ENCODE peak calls at places on chromosomes 1 and 21, in seven cellular contexts. One of them, this sample, is unnamed.

GRCh38 chr1:6582370-6582769 is 2.6 kb downstream of the ZBTB48 start:
- DNase-seq in astrocyte of the spinal cord: no peak
- DNase-seq in Calu3: no peak
- DNase-seq in kidney epithelial cell: no peak
- DNase-seq in K562: no peak
- DNase-seq in GM10248: no peak
- DNase-seq in bronchial epithelial cell: no peak
- DNase-seq in this sample: no peak

GRCh38 chr1:185733818-185734709 is at the start of gene HMCN1:
- DNase-seq in astrocyte of the spinal cord: peak; percentile 68
- DNase-seq in Calu3: peak; percentile 70
- DNase-seq in kidney epithelial cell: peak; percentile 18
- DNase-seq in K562: peak; percentile 66
- DNase-seq in GM10248: no peak
- DNase-seq in bronchial epithelial cell: peak; percentile 31
- DNase-seq in this sample: peak; percentile 87

GRCh38 chr1:85494957-85495266 is 30.0 kb upstream of the DDAH1 start:
- DNase-seq in astrocyte of the spinal cord: peak; percentile 46
- DNase-seq in Calu3: peak; percentile 24
- DNase-seq in kidney epithelial cell: no peak
- DNase-seq in K562: peak; percentile 3
- DNase-seq in GM10248: no peak
- DNase-seq in bronchial epithelial cell: peak; percentile 77
- DNase-seq in this sample: no peak

GRCh38 chr1:228081578-228082259 is 789 bp upstream of the ARF1 start:
- DNase-seq in astrocyte of the spinal cord: no peak
- DNase-seq in Calu3: no peak
- DNase-seq in kidney epithelial cell: no peak
- DNase-seq in K562: peak; percentile 58
- DNase-seq in GM10248: peak; percentile 49
- DNase-seq in bronchial epithelial cell: no peak
- DNase-seq in this sample: no peak

GRCh38 chr1:14347776-14348175 is 250.7 kb upstream of the KAZN start:
- DNase-seq in astrocyte of the spinal cord: no peak
- DNase-seq in Calu3: no peak
- DNase-seq in kidney epithelial cell: no peak
- DNase-seq in K562: no peak
- DNase-seq in GM10248: no peak
- DNase-seq in bronchial epithelial cell: no peak
- DNase-seq in this sample: no peak

GRCh38 chr21:46413365-46413696 is 45.4 kb upstream of the DIP2A start:
- DNase-seq in astrocyte of the spinal cord: no peak
- DNase-seq in Calu3: no peak
- DNase-seq in kidney epithelial cell: no peak
- DNase-seq in K562: no peak
- DNase-seq in GM10248: no peak
- DNase-seq in bronchial epithelial cell: peak; percentile 41
- DNase-seq in this sample: no peak

GRCh38 chr1:96721382-96722160 is at the start of gene PTBP2:
- DNase-seq in astrocyte of the spinal cord: peak; percentile 78
- DNase-seq in Calu3: peak; percentile 80
- DNase-seq in kidney epithelial cell: no peak
- DNase-seq in K562: peak; percentile 84
- DNase-seq in GM10248: peak; percentile 93
- DNase-seq in bronchial epithelial cell: peak; percentile 54
- DNase-seq in this sample: peak; percentile 94

GRCh38 chr1:115215703-115216521 is 122.1 kb downstream of the NGF start:
- DNase-seq in astrocyte of the spinal cord: no peak
- DNase-seq in Calu3: no peak
- DNase-seq in kidney epithelial cell: no peak
- DNase-seq in K562: no peak
- DNase-seq in GM10248: no peak
- DNase-seq in bronchial epithelial cell: peak; percentile 68
- DNase-seq in this sample: no peak

GRCh38 chr1:45842786-45843185 is 39.4 kb downstream of the MAST2 start:
- DNase-seq in astrocyte of the spinal cord: no peak
- DNase-seq in Calu3: no peak
- DNase-seq in kidney epithelial cell: no peak
- DNase-seq in K562: no peak
- DNase-seq in GM10248: no peak
- DNase-seq in bronchial epithelial cell: no peak
- DNase-seq in this sample: no peak

GRCh38 chr1:45848097-45848496 is 44.7 kb downstream of the MAST2 start:
- DNase-seq in astrocyte of the spinal cord: no peak
- DNase-seq in Calu3: no peak
- DNase-seq in kidney epithelial cell: no peak
- DNase-seq in K562: no peak
- DNase-seq in GM10248: no peak
- DNase-seq in bronchial epithelial cell: no peak
- DNase-seq in this sample: no peak

GRCh38 chr1:45846931-45847330 is 43.5 kb downstream of the MAST2 start:
- DNase-seq in astrocyte of the spinal cord: peak; percentile 17
- DNase-seq in Calu3: no peak
- DNase-seq in kidney epithelial cell: no peak
- DNase-seq in K562: no peak
- DNase-seq in GM10248: no peak
- DNase-seq in bronchial epithelial cell: no peak
- DNase-seq in this sample: no peak

GRCh38 chr1:45840704-45841103 is 37.3 kb downstream of the MAST2 start:
- DNase-seq in astrocyte of the spinal cord: no peak
- DNase-seq in Calu3: no peak
- DNase-seq in kidney epithelial cell: peak; percentile 28
- DNase-seq in K562: peak; percentile 51
- DNase-seq in GM10248: peak; percentile 22
- DNase-seq in bronchial epithelial cell: no peak
- DNase-seq in this sample: no peak

DNA sequence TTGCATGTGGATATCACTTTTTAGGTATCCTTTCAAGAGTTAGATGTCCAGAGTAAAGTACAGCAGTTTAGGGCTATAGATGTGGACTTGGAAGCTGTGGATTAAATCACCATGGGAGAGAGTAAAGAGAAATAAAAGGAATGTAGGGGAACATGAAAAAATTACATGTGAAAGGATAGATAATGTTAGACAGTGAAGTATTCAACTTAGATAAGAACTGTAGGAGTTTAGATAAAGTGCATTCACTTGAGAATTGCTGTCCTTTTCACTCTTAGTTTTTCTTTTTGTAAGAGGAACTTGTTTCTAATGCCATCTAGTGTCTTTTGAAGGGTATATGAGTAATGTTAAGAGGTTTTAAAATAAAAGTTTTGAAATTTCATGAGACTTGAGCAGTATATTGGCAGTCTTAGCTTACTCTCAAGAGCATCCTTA is 40.1 kb downstream of the MAST2 start:
- DNase-seq in astrocyte of the spinal cord: peak; percentile 56
- DNase-seq in Calu3: no peak
- DNase-seq in kidney epithelial cell: no peak
- DNase-seq in K562: peak; percentile 13
- DNase-seq in GM10248: peak; percentile 32
- DNase-seq in bronchial epithelial cell: peak; percentile 36
- DNase-seq in this sample: no peak
- TF ChIP-seq CTCF in astrocyte of the spinal cord: peak; percentile 31
- TF ChIP-seq CTCF in Calu3: no peak
- TF ChIP-seq CTCF in kidney epithelial cell: no peak
- TF ChIP-seq CTCF in K562: no peak
- TF ChIP-seq CTCF in GM10248: peak; percentile 24
- TF ChIP-seq CTCF in bronchial epithelial cell: no peak
- TF ChIP-seq CTCF in this sample: peak; percentile 52

DNA sequence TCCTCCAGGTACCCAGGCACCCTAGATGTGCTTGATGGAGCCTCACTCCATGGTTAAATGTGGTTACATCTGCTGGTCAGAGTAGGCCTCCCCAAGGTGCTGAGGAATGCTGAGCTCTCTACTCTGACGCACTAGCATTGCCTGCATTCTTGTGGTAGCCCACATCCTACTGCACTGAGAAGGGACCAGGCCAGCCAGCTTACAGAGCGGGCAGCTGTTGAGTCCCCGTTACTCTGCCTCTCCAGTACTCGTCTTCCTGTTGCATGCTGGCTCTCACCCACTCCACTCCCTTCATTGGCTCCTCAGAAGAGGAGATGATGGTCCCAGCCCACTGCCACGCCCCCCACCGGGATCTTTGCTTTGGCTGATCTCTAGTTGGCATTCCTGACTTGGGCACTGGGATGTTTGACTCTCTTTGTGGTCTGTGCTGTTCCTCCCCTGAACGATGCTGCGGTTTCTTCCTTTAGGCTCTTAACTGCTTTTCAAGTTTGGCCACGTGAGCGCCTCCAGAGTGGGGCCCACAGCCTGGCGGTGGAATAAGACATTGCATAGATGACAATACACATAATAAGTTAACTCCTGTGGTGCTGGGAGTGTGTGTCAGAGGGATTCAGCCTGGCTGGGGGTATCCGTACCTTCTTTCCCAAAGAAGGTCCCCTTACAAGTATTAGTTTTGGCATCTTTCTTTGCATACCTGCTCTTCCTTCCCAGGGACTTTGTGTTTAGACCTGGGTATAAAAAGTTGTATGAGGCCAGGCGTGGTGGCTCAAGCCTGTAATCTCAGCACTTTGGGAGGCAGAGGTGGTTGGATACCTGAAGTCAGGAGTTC is 18.6 kb downstream of the AZIN2 start:
- DNase-seq in astrocyte of the spinal cord: peak; percentile 100
- DNase-seq in Calu3: peak; percentile 92
- DNase-seq in kidney epithelial cell: peak; percentile 100
- DNase-seq in K562: peak; percentile 27
- DNase-seq in GM10248: no peak
- DNase-seq in bronchial epithelial cell: peak; percentile 99
- DNase-seq in this sample: peak; percentile 98
- TF ChIP-seq CTCF in astrocyte of the spinal cord: peak; percentile 70
- TF ChIP-seq CTCF in Calu3: peak; percentile 54
- TF ChIP-seq CTCF in kidney epithelial cell: peak; percentile 61
- TF ChIP-seq CTCF in K562: peak; percentile 34
- TF ChIP-seq CTCF in GM10248: no peak
- TF ChIP-seq CTCF in bronchial epithelial cell: peak; percentile 34
- TF ChIP-seq CTCF in this sample: peak; percentile 66

DNA sequence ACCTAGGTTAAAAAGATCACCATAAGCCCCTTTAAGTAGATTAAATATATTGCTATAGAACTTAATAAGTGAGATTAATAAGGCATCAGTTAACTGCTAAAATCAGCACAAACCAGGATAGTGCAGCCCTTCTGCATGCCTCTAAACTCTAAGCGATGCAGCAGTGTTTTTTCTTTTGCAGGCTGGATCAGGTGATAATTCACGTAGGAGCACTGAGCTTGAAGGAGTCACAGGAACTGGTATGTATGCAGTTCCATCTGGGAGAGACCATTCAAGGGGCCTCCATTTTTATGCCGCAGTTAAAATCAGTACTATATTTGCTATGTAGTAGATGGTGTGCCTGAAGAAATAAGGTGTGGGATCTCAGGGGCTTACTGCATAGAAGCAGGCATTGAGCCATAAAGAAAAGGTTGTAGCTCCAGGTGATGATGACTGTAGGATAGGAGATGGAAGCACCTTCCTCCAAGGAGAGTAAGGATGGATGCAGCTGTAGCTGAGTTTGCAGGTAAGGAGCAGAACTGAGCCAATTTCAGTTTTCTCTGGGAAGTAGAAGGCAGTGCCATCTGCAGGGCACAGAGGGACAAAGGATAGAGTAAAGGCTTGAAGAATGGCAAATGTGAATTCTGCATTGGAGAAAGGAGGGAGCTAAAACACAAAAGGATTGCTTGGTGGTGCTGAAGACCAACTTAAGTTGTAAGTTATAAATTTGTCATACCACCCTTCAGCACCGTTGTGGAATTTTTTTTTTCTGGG is 22.6 kb downstream of the NPL start:
- DNase-seq in astrocyte of the spinal cord: no peak
- DNase-seq in Calu3: no peak
- DNase-seq in kidney epithelial cell: no peak
- DNase-seq in K562: no peak
- DNase-seq in GM10248: no peak
- DNase-seq in bronchial epithelial cell: no peak
- DNase-seq in this sample: no peak
- TF ChIP-seq CTCF in astrocyte of the spinal cord: peak; percentile 10
- TF ChIP-seq CTCF in Calu3: no peak
- TF ChIP-seq CTCF in kidney epithelial cell: no peak
- TF ChIP-seq CTCF in K562: no peak
- TF ChIP-seq CTCF in GM10248: no peak
- TF ChIP-seq CTCF in bronchial epithelial cell: peak; percentile 30
- TF ChIP-seq CTCF in this sample: peak; percentile 7

GRCh38 chr1:218674280-218674773 is 329.2 kb downstream of the TGFB2 start:
- DNase-seq in astrocyte of the spinal cord: peak; percentile 94
- DNase-seq in Calu3: peak; percentile 76
- DNase-seq in kidney epithelial cell: no peak
- DNase-seq in K562: no peak
- DNase-seq in GM10248: no peak
- DNase-seq in bronchial epithelial cell: peak; percentile 74
- DNase-seq in this sample: no peak
- TF ChIP-seq CTCF in astrocyte of the spinal cord: no peak
- TF ChIP-seq CTCF in Calu3: no peak
- TF ChIP-seq CTCF in kidney epithelial cell: no peak
- TF ChIP-seq CTCF in K562: no peak
- TF ChIP-seq CTCF in GM10248: no peak
- TF ChIP-seq CTCF in bronchial epithelial cell: no peak
- TF ChIP-seq CTCF in this sample: peak; percentile 25

This sample was measured in osteocyte.